ENCODE peak calls at places on chromosomes 11 and 22, in ten cellular contexts. One of them, this sample, is unnamed.

GRCh38 chr11:69152748-69153446 is 2.8 kb upstream of the SMIM38 start:
- DNase-seq in SJSA1: no peak
- DNase-seq in A549: no peak
- DNase-seq in ovary: no peak
- DNase-seq in endodermal cell: no peak
- DNase-seq in foreskin keratinocyte: no peak
- DNase-seq in fibroblast of lung: no peak
- DNase-seq in right lobe of liver: no peak
- DNase-seq in small intestine: no peak
- DNase-seq in CD8-positive, alpha-beta memory T cell: no peak
- DNase-seq in this sample: no peak

GRCh38 chr11:123217897-123218296 is 22.8 kb upstream of the CLMP start:
- DNase-seq in SJSA1: no peak
- DNase-seq in A549: no peak
- DNase-seq in ovary: no peak
- DNase-seq in endodermal cell: peak
- DNase-seq in foreskin keratinocyte: no peak
- DNase-seq in fibroblast of lung: no peak
- DNase-seq in right lobe of liver: no peak
- DNase-seq in small intestine: no peak
- DNase-seq in CD8-positive, alpha-beta memory T cell: no peak
- DNase-seq in this sample: no peak

GRCh38 chr11:121761171-121761570 is 308.4 kb upstream of the SORL1-AS1 start:
- DNase-seq in SJSA1: no peak
- DNase-seq in A549: no peak
- DNase-seq in ovary: no peak
- DNase-seq in endodermal cell: no peak
- DNase-seq in foreskin keratinocyte: no peak
- DNase-seq in fibroblast of lung: no peak
- DNase-seq in right lobe of liver: no peak
- DNase-seq in small intestine: no peak
- DNase-seq in CD8-positive, alpha-beta memory T cell: no peak
- DNase-seq in this sample: no peak

GRCh38 chr11:126186031-126186698 is 25.3 kb downstream of the RPUSD4 start:
- DNase-seq in SJSA1: no peak
- DNase-seq in A549: no peak
- DNase-seq in ovary: peak
- DNase-seq in endodermal cell: no peak
- DNase-seq in foreskin keratinocyte: no peak
- DNase-seq in fibroblast of lung: no peak
- DNase-seq in right lobe of liver: no peak
- DNase-seq in small intestine: no peak
- DNase-seq in CD8-positive, alpha-beta memory T cell: no peak
- DNase-seq in this sample: no peak

GRCh38 chr22:30806391-30806861 is 111.8 kb downstream of the OSBP2 start:
- DNase-seq in SJSA1: peak
- DNase-seq in A549: no peak
- DNase-seq in ovary: no peak
- DNase-seq in endodermal cell: peak
- DNase-seq in foreskin keratinocyte: peak
- DNase-seq in fibroblast of lung: peak
- DNase-seq in right lobe of liver: no peak
- DNase-seq in small intestine: no peak
- DNase-seq in CD8-positive, alpha-beta memory T cell: no peak
- DNase-seq in this sample: no peak

GRCh38 chr11:10807629-10808552 is 835 bp downstream of the EIF4G2 start:
- DNase-seq in SJSA1: peak
- DNase-seq in A549: no peak
- DNase-seq in ovary: peak
- DNase-seq in endodermal cell: peak
- DNase-seq in foreskin keratinocyte: no peak
- DNase-seq in fibroblast of lung: peak
- DNase-seq in right lobe of liver: peak
- DNase-seq in small intestine: peak
- DNase-seq in CD8-positive, alpha-beta memory T cell: peak
- DNase-seq in this sample: no peak

GRCh38 chr11:70834984-70835560 is 417.3 kb downstream of the SHANK2 start:
- DNase-seq in SJSA1: no peak
- DNase-seq in A549: no peak
- DNase-seq in ovary: no peak
- DNase-seq in endodermal cell: no peak
- DNase-seq in foreskin keratinocyte: no peak
- DNase-seq in fibroblast of lung: no peak
- DNase-seq in right lobe of liver: no peak
- DNase-seq in small intestine: no peak
- DNase-seq in CD8-positive, alpha-beta memory T cell: no peak
- DNase-seq in this sample: no peak

GRCh38 chr11:45336136-45336535 is 50.0 kb upstream of the SYT13 start:
- DNase-seq in SJSA1: no peak
- DNase-seq in A549: no peak
- DNase-seq in ovary: no peak
- DNase-seq in endodermal cell: peak
- DNase-seq in foreskin keratinocyte: no peak
- DNase-seq in fibroblast of lung: no peak
- DNase-seq in right lobe of liver: no peak
- DNase-seq in small intestine: no peak
- DNase-seq in CD8-positive, alpha-beta memory T cell: no peak
- DNase-seq in this sample: no peak

GRCh38 chr22:29031236-29031982 is 30.2 kb downstream of the C22orf31 start:
- DNase-seq in SJSA1: peak
- DNase-seq in A549: peak
- DNase-seq in ovary: peak
- DNase-seq in endodermal cell: peak
- DNase-seq in foreskin keratinocyte: peak
- DNase-seq in fibroblast of lung: peak
- DNase-seq in right lobe of liver: peak
- DNase-seq in small intestine: no peak
- DNase-seq in CD8-positive, alpha-beta memory T cell: no peak
- DNase-seq in this sample: peak

GRCh38 chr22:35140879-35141745 is 75.2 kb downstream of the ISX start:
- DNase-seq in SJSA1: no peak
- DNase-seq in A549: no peak
- DNase-seq in ovary: no peak
- DNase-seq in endodermal cell: peak
- DNase-seq in foreskin keratinocyte: peak
- DNase-seq in fibroblast of lung: no peak
- DNase-seq in right lobe of liver: no peak
- DNase-seq in small intestine: peak
- DNase-seq in CD8-positive, alpha-beta memory T cell: no peak
- DNase-seq in this sample: no peak

GRCh38 chr11:69947772-69948255 is 128.6 kb upstream of the FGF3 start:
- DNase-seq in SJSA1: peak
- DNase-seq in A549: no peak
- DNase-seq in ovary: no peak
- DNase-seq in endodermal cell: no peak
- DNase-seq in foreskin keratinocyte: no peak
- DNase-seq in fibroblast of lung: no peak
- DNase-seq in right lobe of liver: no peak
- DNase-seq in small intestine: no peak
- DNase-seq in CD8-positive, alpha-beta memory T cell: no peak
- DNase-seq in this sample: no peak

GRCh38 chr22:17695986-17696385 is 57.4 kb downstream of the BCL2L13 start:
- DNase-seq in SJSA1: peak
- DNase-seq in A549: no peak
- DNase-seq in ovary: no peak
- DNase-seq in endodermal cell: no peak
- DNase-seq in foreskin keratinocyte: no peak
- DNase-seq in fibroblast of lung: no peak
- DNase-seq in right lobe of liver: no peak
- DNase-seq in small intestine: no peak
- DNase-seq in CD8-positive, alpha-beta memory T cell: no peak
- DNase-seq in this sample: no peak

GRCh38 chr11:123672568-123672967 is 18.1 kb upstream of the SCN3B start:
- DNase-seq in SJSA1: no peak
- DNase-seq in A549: no peak
- DNase-seq in ovary: no peak
- DNase-seq in endodermal cell: no peak
- DNase-seq in foreskin keratinocyte: no peak
- DNase-seq in fibroblast of lung: no peak
- DNase-seq in right lobe of liver: no peak
- DNase-seq in small intestine: no peak
- DNase-seq in CD8-positive, alpha-beta memory T cell: no peak
- DNase-seq in this sample: no peak

GRCh38 chr11:111298466-111299110 is at the start of gene POU2AF3:
- DNase-seq in SJSA1: no peak
- DNase-seq in A549: no peak
- DNase-seq in ovary: peak
- DNase-seq in endodermal cell: no peak
- DNase-seq in foreskin keratinocyte: no peak
- DNase-seq in fibroblast of lung: no peak
- DNase-seq in right lobe of liver: no peak
- DNase-seq in small intestine: no peak
- DNase-seq in CD8-positive, alpha-beta memory T cell: no peak
- DNase-seq in this sample: no peak

DNA sequence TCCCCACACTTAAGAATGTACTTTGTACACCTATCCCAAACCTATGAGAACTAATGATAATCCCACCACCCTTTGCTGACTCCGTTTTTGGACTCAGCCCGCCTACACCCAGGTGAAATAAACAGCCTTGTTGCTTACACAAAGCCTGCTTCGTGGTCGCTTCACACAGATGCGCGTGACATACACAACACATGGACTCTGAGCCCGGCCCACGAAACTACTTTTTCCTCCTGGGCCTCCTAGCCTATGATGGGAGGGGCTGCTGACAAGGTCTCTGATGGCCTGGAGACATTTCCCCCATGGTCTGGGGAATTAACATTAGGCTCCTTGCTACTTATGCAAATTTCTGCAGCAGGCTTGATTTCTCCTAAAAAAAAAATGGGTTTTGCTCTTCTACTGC is 1176.4 kb upstream of the RAG2 start:
- DNase-seq in SJSA1: no peak
- DNase-seq in A549: no peak
- DNase-seq in ovary: no peak
- DNase-seq in endodermal cell: no peak
- DNase-seq in foreskin keratinocyte: no peak
- DNase-seq in fibroblast of lung: no peak
- DNase-seq in right lobe of liver: no peak
- DNase-seq in small intestine: no peak
- DNase-seq in CD8-positive, alpha-beta memory T cell: no peak
- DNase-seq in this sample: no peak
- H3K27ac ChIP-seq in SJSA1: no peak
- H3K27ac ChIP-seq in A549: no peak
- H3K27ac ChIP-seq in ovary: no peak
- H3K27ac ChIP-seq in endodermal cell: no peak
- H3K27ac ChIP-seq in foreskin keratinocyte: no peak
- H3K27ac ChIP-seq in fibroblast of lung: no peak
- H3K27ac ChIP-seq in right lobe of liver: no peak
- H3K27ac ChIP-seq in small intestine: no peak
- H3K27ac ChIP-seq in CD8-positive, alpha-beta memory T cell: no peak
- H3K27ac ChIP-seq in this sample: no peak

GRCh38 chr11:2662024-2662312 is 37.8 kb downstream of the KCNQ1OT1 start:
- DNase-seq in SJSA1: no peak
- DNase-seq in A549: no peak
- DNase-seq in ovary: no peak
- DNase-seq in endodermal cell: no peak
- DNase-seq in foreskin keratinocyte: no peak
- DNase-seq in fibroblast of lung: no peak
- DNase-seq in right lobe of liver: no peak
- DNase-seq in small intestine: no peak
- DNase-seq in CD8-positive, alpha-beta memory T cell: no peak
- DNase-seq in this sample: no peak
- H3K27ac ChIP-seq in SJSA1: no peak
- H3K27ac ChIP-seq in A549: no peak
- H3K27ac ChIP-seq in ovary: no peak
- H3K27ac ChIP-seq in endodermal cell: no peak
- H3K27ac ChIP-seq in foreskin keratinocyte: no peak
- H3K27ac ChIP-seq in fibroblast of lung: no peak
- H3K27ac ChIP-seq in right lobe of liver: no peak
- H3K27ac ChIP-seq in small intestine: no peak
- H3K27ac ChIP-seq in CD8-positive, alpha-beta memory T cell: no peak
- H3K27ac ChIP-seq in this sample: no peak

DNA sequence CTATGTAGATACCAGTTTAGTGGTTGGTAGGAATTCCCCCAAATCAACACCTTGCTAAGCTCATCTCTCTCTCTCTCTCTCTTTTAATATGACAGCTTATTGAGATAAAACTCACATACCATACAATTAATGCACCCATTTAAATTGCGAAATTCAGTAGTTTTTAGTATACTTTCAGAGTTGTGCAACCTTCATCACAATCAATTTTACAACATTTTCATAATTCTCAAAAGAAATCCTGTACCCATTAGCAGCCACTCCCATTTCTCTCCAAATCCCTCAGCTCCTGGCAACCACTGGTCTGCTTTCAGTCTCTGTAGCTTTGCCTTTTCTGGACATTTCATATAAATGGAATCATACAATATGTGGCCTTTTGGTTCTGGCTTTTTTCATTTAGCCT is 13.3 kb downstream of the NNMT start:
- DNase-seq in SJSA1: no peak
- DNase-seq in A549: no peak
- DNase-seq in ovary: no peak
- DNase-seq in endodermal cell: no peak
- DNase-seq in foreskin keratinocyte: no peak
- DNase-seq in fibroblast of lung: no peak
- DNase-seq in right lobe of liver: no peak
- DNase-seq in small intestine: no peak
- DNase-seq in CD8-positive, alpha-beta memory T cell: no peak
- DNase-seq in this sample: no peak
- H3K27ac ChIP-seq in SJSA1: no peak
- H3K27ac ChIP-seq in A549: peak
- H3K27ac ChIP-seq in ovary: no peak
- H3K27ac ChIP-seq in endodermal cell: no peak
- H3K27ac ChIP-seq in foreskin keratinocyte: no peak
- H3K27ac ChIP-seq in fibroblast of lung: no peak
- H3K27ac ChIP-seq in right lobe of liver: peak
- H3K27ac ChIP-seq in small intestine: peak
- H3K27ac ChIP-seq in CD8-positive, alpha-beta memory T cell: no peak
- H3K27ac ChIP-seq in this sample: no peak

GRCh38 chr11:67027943-67028542 is 5.1 kb downstream of the SYT12 start:
- DNase-seq in SJSA1: no peak
- DNase-seq in A549: no peak
- DNase-seq in ovary: no peak
- DNase-seq in endodermal cell: peak
- DNase-seq in foreskin keratinocyte: peak
- DNase-seq in fibroblast of lung: no peak
- DNase-seq in right lobe of liver: no peak
- DNase-seq in small intestine: peak
- DNase-seq in CD8-positive, alpha-beta memory T cell: no peak
- DNase-seq in this sample: no peak

GRCh38 chr11:67025750-67026149 is 2.8 kb downstream of the SYT12 start:
- DNase-seq in SJSA1: no peak
- DNase-seq in A549: no peak
- DNase-seq in ovary: no peak
- DNase-seq in endodermal cell: no peak
- DNase-seq in foreskin keratinocyte: no peak
- DNase-seq in fibroblast of lung: no peak
- DNase-seq in right lobe of liver: no peak
- DNase-seq in small intestine: no peak
- DNase-seq in CD8-positive, alpha-beta memory T cell: no peak
- DNase-seq in this sample: no peak

GRCh38 chr11:67024966-67025365 is 2.0 kb downstream of the SYT12 start:
- DNase-seq in SJSA1: no peak
- DNase-seq in A549: no peak
- DNase-seq in ovary: no peak
- DNase-seq in endodermal cell: no peak
- DNase-seq in foreskin keratinocyte: no peak
- DNase-seq in fibroblast of lung: no peak
- DNase-seq in right lobe of liver: no peak
- DNase-seq in small intestine: peak
- DNase-seq in CD8-positive, alpha-beta memory T cell: no peak
- DNase-seq in this sample: no peak

GRCh38 chr11:67027483-67027930 is 4.6 kb downstream of the SYT12 start:
- DNase-seq in SJSA1: no peak
- DNase-seq in A549: no peak
- DNase-seq in ovary: no peak
- DNase-seq in endodermal cell: no peak
- DNase-seq in foreskin keratinocyte: no peak
- DNase-seq in fibroblast of lung: no peak
- DNase-seq in right lobe of liver: peak
- DNase-seq in small intestine: peak
- DNase-seq in CD8-positive, alpha-beta memory T cell: no peak
- DNase-seq in this sample: no peak

GRCh38 chr11:67026941-67027340 is 4.0 kb downstream of the SYT12 start:
- DNase-seq in SJSA1: no peak
- DNase-seq in A549: no peak
- DNase-seq in ovary: no peak
- DNase-seq in endodermal cell: no peak
- DNase-seq in foreskin keratinocyte: no peak
- DNase-seq in fibroblast of lung: no peak
- DNase-seq in right lobe of liver: no peak
- DNase-seq in small intestine: no peak
- DNase-seq in CD8-positive, alpha-beta memory T cell: no peak
- DNase-seq in this sample: no peak
- H3K27ac ChIP-seq in SJSA1: no peak
- H3K27ac ChIP-seq in A549: no peak
- H3K27ac ChIP-seq in ovary: no peak
- H3K27ac ChIP-seq in endodermal cell: no peak
- H3K27ac ChIP-seq in foreskin keratinocyte: no peak
- H3K27ac ChIP-seq in fibroblast of lung: no peak
- H3K27ac ChIP-seq in right lobe of liver: peak
- H3K27ac ChIP-seq in small intestine: no peak
- H3K27ac ChIP-seq in CD8-positive, alpha-beta memory T cell: no peak
- H3K27ac ChIP-seq in this sample: no peak